ENCODE peak calls at places on chromosomes 1 and 21, in seven cellular contexts. G, W, X, O, A, T and B are unnamed samples.

GRCh38 chr21:18285379-18285778 is 40.7 kb downstream of the CHODL start:
- DNase-seq in G (no peak), W (no peak), X (no peak), O (no peak), A (no peak), T (no peak), B (no peak)

GRCh38 chr1:76037314-76037713 is 37.2 kb upstream of the ST6GALNAC3 start:
- DNase-seq in G (no peak), W (no peak), X (no peak), O (no peak), A (no peak), T (no peak), B (no peak)

GRCh38 chr1:207918016-207918415 is 7.1 kb upstream of the CD34 start:
- DNase-seq in G (no peak), W (no peak), X (no peak), O (no peak), A (no peak), T (no peak), B (no peak)

GRCh38 chr1:155466996-155467395 is 95.6 kb downstream of the ASH1L start:
- DNase-seq in G (peak; percentile 24), W (no peak), X (no peak), O (no peak), A (no peak), T (no peak), B (no peak)

GRCh38 chr1:7379445-7379971 is 391.6 kb upstream of the VAMP3 start:
- DNase-seq in G (no peak), W (no peak), X (no peak), O (peak; percentile 14), A (peak; percentile 88), T (peak; percentile 54), B (no peak)

GRCh38 chr1:18363436-18363835 is 117.3 kb upstream of the KLHDC7A start:
- DNase-seq in G (no peak), W (no peak), X (no peak), O (no peak), A (no peak), T (no peak), B (no peak)

GRCh38 chr1:79614762-79615161 is 608.2 kb upstream of the ADGRL4 start:
- DNase-seq in G (no peak), W (no peak), X (no peak), O (no peak), A (no peak), T (no peak), B (no peak)

GRCh38 chr1:179870870-179871269 is 6.7 kb downstream of the TOR1AIP2 start:
- DNase-seq in G (no peak), W (no peak), X (no peak), O (no peak), A (no peak), T (no peak), B (no peak)

GRCh38 chr1:212853658-212854057 is 4.4 kb upstream of the FLVCR1 start:
- DNase-seq in G (peak; percentile 94), W (no peak), X (no peak), O (no peak), A (no peak), T (no peak), B (peak; percentile 71)

GRCh38 chr1:19260211-19261138 is 8.9 kb downstream of the MRTO4 start:
- DNase-seq in G (peak; percentile 7), W (no peak), X (no peak), O (peak; percentile 24), A (no peak), T (no peak), B (peak; percentile 29)

GRCh38 chr1:1419812-1420653 is 1.0 kb downstream of the ANKRD65 start:
- DNase-seq in G (no peak), W (peak; percentile 73), X (no peak), O (no peak), A (no peak), T (no peak), B (no peak)

GRCh38 chr1:25729045-25729444 is 70.9 kb upstream of the SELENON start:
- DNase-seq in G (no peak), W (no peak), X (no peak), O (no peak), A (peak; percentile 46), T (no peak), B (no peak)

GRCh38 chr1:234645964-234646363 is 36.0 kb upstream of the IRF2BP2 start:
- DNase-seq in G (no peak), W (no peak), X (no peak), O (no peak), A (no peak), T (no peak), B (no peak)

GRCh38 chr1:55213885-55214213 is 1.3 kb downstream of the USP24 start:
- DNase-seq in G (no peak), W (no peak), X (no peak), O (no peak), A (peak; percentile 63), T (no peak), B (no peak)

GRCh38 chr1:6262570-6263420 is 1.9 kb upstream of the GPR153 start:
- DNase-seq in G (no peak), W (peak; percentile 63), X (no peak), O (no peak), A (peak; percentile 88), T (no peak), B (peak; percentile 36)

DNA sequence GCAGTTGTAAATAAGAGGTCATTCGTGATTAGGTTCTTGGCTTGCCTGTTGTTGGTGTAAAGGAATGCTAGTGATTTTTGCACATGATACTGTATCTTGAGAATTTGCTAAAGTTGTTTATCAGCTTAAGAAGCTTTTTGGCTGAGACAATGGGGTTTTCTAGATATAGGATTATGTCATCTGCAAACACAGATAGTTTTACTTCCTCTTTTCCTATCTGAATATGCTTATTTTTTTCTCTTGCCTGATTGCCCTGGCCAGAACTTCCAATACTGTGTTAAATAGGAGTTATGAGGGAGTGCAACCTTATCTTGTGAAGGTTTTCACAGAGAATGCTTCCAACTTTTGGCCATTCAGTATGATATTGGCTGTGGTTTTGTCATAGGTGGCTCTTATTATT is 576.1 kb upstream of the RGS18 start:
- DNase-seq in G (no peak), W (no peak), X (no peak), O (no peak), A (no peak), T (no peak), B (no peak)
- TF ChIP-seq EP300 in G (no peak), W (no peak), X (no peak), O (no peak), A (no peak), T (no peak), B (no peak)

GRCh38 chr1:12608311-12608957 is 9.6 kb downstream of the DHRS3 start:
- DNase-seq in G (peak; percentile 40), W (no peak), X (no peak), O (no peak), A (no peak), T (no peak), B (no peak)
- TF ChIP-seq EP300 in G (no peak), W (no peak), X (no peak), O (no peak), A (no peak), T (no peak), B (no peak)

GRCh38 chr1:200379431-200379755 is 30.4 kb downstream of the ZNF281 start:
- DNase-seq in G (peak; percentile 92), W (no peak), X (no peak), O (no peak), A (no peak), T (no peak), B (no peak)
- TF ChIP-seq EP300 in G (peak; percentile 96), W (no peak), X (no peak), O (no peak), A (no peak), T (no peak), B (no peak)

GRCh38 chr21:26962516-26963305 is 4.2 kb downstream of the ADAMTS5 start:
- DNase-seq in G (no peak), W (no peak), X (no peak), O (no peak), A (no peak), T (no peak), B (no peak)
- TF ChIP-seq EP300 in G (no peak), W (no peak), X (no peak), O (no peak), A (no peak), T (no peak), B (no peak)

DNA sequence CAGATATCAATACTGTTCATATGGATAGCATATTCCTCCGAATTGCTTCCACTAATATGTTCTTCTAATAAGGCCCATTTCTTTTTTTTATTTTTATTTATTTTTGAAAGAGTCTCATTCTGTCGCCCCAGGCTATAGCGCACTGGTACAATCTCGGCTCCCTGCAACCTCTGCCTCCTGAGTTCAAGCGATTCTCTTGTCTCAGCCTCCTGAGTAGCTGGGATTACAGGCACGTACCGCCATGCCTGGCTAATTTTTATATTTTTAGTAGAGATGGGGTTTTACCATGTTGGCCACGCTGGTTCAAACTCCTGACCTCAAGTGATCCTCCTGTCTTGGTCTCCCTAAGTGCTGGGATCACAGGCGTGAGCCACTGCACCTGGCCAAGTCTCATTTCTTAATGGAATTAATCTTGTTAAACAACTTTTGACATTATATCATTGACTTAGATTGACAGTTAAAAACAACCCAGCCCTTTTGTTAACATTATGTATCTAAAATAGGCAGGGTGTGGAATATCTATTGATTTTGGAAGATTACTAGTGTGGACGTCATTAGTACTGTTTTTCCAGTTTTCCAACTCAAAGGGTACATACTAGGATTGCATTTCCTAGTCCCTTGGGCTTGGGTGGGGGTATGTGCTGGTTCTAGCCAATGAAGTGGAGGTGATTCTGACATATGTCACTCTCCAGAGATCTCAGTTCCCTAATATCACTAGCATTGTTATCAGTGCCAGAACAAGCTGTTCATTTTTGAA is 281.4 kb downstream of the GRIK1 start:
- DNase-seq in G (no peak), W (no peak), X (no peak), O (no peak), A (no peak), T (no peak), B (no peak)
- TF ChIP-seq EP300 in G (no peak), W (no peak), X (no peak), O (no peak), A (no peak), T (no peak), B (no peak)

DNA sequence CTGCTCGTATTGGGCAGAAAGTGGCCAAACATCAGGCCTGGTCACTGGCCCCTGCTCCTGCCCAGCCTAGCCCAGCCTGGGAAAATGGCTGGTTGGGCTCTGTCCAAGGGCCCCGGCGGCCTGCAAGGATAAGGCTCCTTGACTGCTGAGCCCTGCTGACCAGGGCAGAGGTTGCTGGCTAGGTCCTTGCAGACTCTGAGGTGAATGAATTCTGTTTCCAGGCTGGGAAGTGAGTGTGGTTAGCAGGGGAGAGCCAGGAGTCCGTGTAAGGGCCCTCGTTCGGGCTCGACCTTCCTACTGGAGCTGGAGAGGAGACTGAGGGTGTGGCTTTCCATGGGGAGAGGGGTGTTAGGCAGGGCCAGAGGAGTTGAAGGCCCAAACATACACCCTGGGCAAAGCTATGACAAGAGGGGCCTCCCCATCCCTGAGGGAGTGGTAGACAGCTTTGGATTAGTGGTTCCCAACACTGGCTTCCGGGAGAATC is 20.6 kb downstream of the CSF1 start:
- DNase-seq in G (peak; percentile 80), W (peak; percentile 92), X (peak; percentile 77), O (peak; percentile 87), A (peak; percentile 84), T (no peak), B (peak; percentile 71)
- TF ChIP-seq EP300 in G (no peak), W (no peak), X (no peak), O (no peak), A (no peak), T (no peak), B (no peak)